ENCODE peak calls at places on chromosomes 3 and 15, in nine cellular contexts. D, X, F, T, Q, S, O, R and V are unnamed samples.

GRCh38 chr3:12933901-12934300 is 92.5 kb upstream of the RPL32 start:
- DNase-seq in O (no peak), D (no peak), F (no peak), X (no peak), T (no peak), R (no peak), Q (no peak), S (no peak), V (no peak)

GRCh38 chr3:107366766-107367165 is 10.5 kb upstream of the CCDC54 start:
- DNase-seq in R (no peak), F (no peak), X (no peak), D (no peak), T (no peak), S (no peak), Q (no peak), O (no peak), V (no peak)

GRCh38 chr15:75114796-75115195 is 86.9 kb upstream of the C15orf39 start:
- DNase-seq in R (no peak), X (no peak), D (no peak), O (no peak), T (no peak), F (no peak), Q (no peak), S (no peak), V (no peak)

GRCh38 chr15:65386376-65386775 is 8.6 kb upstream of the IGDCC3 start:
- DNase-seq in S (no peak), F (no peak), R (no peak), T (no peak), O (no peak), Q (no peak), X (no peak), D (no peak), V (no peak)

GRCh38 chr3:117512975-117513374 is 803.4 kb downstream of the TUSC7 start:
- DNase-seq in O (no peak), Q (no peak), T (peak; percentile 26), R (no peak), X (no peak), S (no peak), D (no peak), F (no peak), V (no peak)

GRCh38 chr3:52430416-52430810 is 14.5 kb downstream of the SEMA3G start:
- DNase-seq in T (no peak), Q (no peak), D (no peak), F (no peak), X (no peak), R (no peak), S (no peak), O (no peak), V (no peak)

GRCh38 chr3:22451501-22451900 is 700.5 kb upstream of the ZNF385D start:
- DNase-seq in D (no peak), O (no peak), Q (no peak), X (no peak), T (no peak), S (no peak), R (no peak), F (no peak), V (no peak)

GRCh38 chr3:129428382-129429079 is at the start of gene EFCAB12:
- DNase-seq in D (peak; percentile 88), R (peak; percentile 90), X (peak; percentile 95), Q (peak; percentile 96), F (peak; percentile 93), S (peak; percentile 89), T (peak; percentile 64), O (peak; percentile 94), V (peak; percentile 59)

GRCh38 chr3:138051946-138052802 is 42.2 kb downstream of the CLDN18 start:
- DNase-seq in S (peak; percentile 31), D (peak; percentile 30), R (no peak), F (peak; percentile 58), T (no peak), Q (peak; percentile 43), X (peak; percentile 30), O (no peak), V (no peak)

GRCh38 chr3:113339616-113340244 is 101.6 kb downstream of the CFAP44 start:
- DNase-seq in X (no peak), S (no peak), F (no peak), R (no peak), Q (no peak), O (no peak), T (no peak), D (no peak), V (no peak)

GRCh38 chr3:171026584-171027293 is at the start of gene SLC2A2:
- DNase-seq in Q (no peak), D (no peak), F (no peak), R (no peak), O (no peak), T (no peak), S (no peak), X (no peak), V (no peak)

GRCh38 chr15:60128000-60128376 is 123.9 kb downstream of the FOXB1 start:
- DNase-seq in Q (peak; percentile 9), O (no peak), R (no peak), T (no peak), X (no peak), D (no peak), S (no peak), F (no peak), V (no peak)

GRCh38 chr3:101466465-101467309 is 46.3 kb downstream of the SENP7 start:
- DNase-seq in O (no peak), S (no peak), F (no peak), D (peak; percentile 6), T (no peak), Q (no peak), R (no peak), X (peak; percentile 75), V (no peak)

GRCh38 chr3:158313344-158313927 is 203.5 kb downstream of the RSRC1 start:
- DNase-seq in R (no peak), Q (no peak), D (no peak), T (peak; percentile 8), S (peak; percentile 13), O (no peak), X (no peak), F (peak; percentile 43), V (no peak)

GRCh38 chr3:71128951-71129350 is 454.6 kb downstream of the FOXP1 start:
- DNase-seq in S (no peak), T (no peak), F (no peak), O (no peak), D (no peak), Q (no peak), X (peak; percentile 26), R (no peak), V (no peak)

GRCh38 chr3:16770021-16770420 is 114.7 kb upstream of the PLCL2 start:
- DNase-seq in O (no peak), X (no peak), T (peak; percentile 3), Q (no peak), R (no peak), D (no peak), S (no peak), F (peak; percentile 14), V (peak; percentile 48)

GRCh38 chr3:161508852-161509477 is 12.4 kb downstream of the OTOL1 start:
- DNase-seq in O (no peak), R (no peak), D (no peak), T (no peak), S (no peak), Q (no peak), F (peak; percentile 13), X (no peak), V (no peak)

GRCh38 chr3:43373588-43373935 is 87.2 kb downstream of the SNRK start:
- DNase-seq in S (no peak), Q (no peak), O (no peak), F (peak; percentile 29), T (no peak), R (no peak), D (no peak), X (no peak), V (no peak)

GRCh38 chr3:187098925-187099512 is 40.3 kb downstream of the RPL39L start:
- DNase-seq in S (no peak), T (peak; percentile 4), O (no peak), X (no peak), R (no peak), Q (no peak), D (no peak), F (no peak), V (no peak)

GRCh38 chr15:94411279-94411678 is 179.9 kb downstream of the MCTP2 start:
- DNase-seq in S (no peak), Q (no peak), O (no peak), R (no peak), D (peak; percentile 36), F (no peak), T (no peak), X (no peak), V (no peak)

GRCh38 chr15:65818927-65819562 is 27.0 kb upstream of the DENND4A start:
- DNase-seq in F (no peak), O (no peak), S (no peak), X (no peak), T (no peak), Q (no peak), R (no peak), D (no peak), V (no peak)

GRCh38 chr15:40694706-40695468 is at the start of gene RAD51:
- DNase-seq in F (peak; percentile 95), D (peak; percentile 91), S (peak; percentile 87), T (peak; percentile 81), O (peak; percentile 82), R (peak; percentile 87), Q (peak; percentile 97), X (peak; percentile 96), V (peak; percentile 78)

GRCh38 chr3:112302881-112303761 is 9.1 kb upstream of the SLC9C1 start:
- DNase-seq in S (no peak), T (no peak), X (peak; percentile 47), F (no peak), O (no peak), Q (no peak), D (peak; percentile 87), R (no peak), V (no peak)

GRCh38 chr3:49519916-49520385 is 34.3 kb upstream of the BSN start:
- DNase-seq in X (no peak), T (no peak), S (no peak), Q (no peak), D (no peak), R (no peak), F (no peak), O (no peak), V (no peak)

GRCh38 chr3:149332781-149333517 is 487 bp downstream of the TM4SF18 start:
- DNase-seq in O (no peak), D (no peak), S (no peak), R (no peak), X (no peak), T (no peak), Q (no peak), F (peak; percentile 38), V (peak; percentile 97)

GRCh38 chr15:59556405-59556804 is 55.2 kb upstream of the GCNT3 start:
- DNase-seq in F (no peak), X (no peak), D (no peak), R (no peak), Q (no peak), T (no peak), S (no peak), O (no peak), V (no peak)

GRCh38 chr3:58287354-58287753 is 18.7 kb upstream of the RPP14 start:
- DNase-seq in T (no peak), O (peak; percentile 29), R (no peak), X (peak; percentile 12), Q (no peak), F (no peak), D (no peak), S (no peak), V (no peak)

GRCh38 chr3:120182613-120183524 is 88.6 kb upstream of the GSK3B start:
- DNase-seq in S (peak; percentile 43), T (no peak), R (no peak), O (no peak), X (no peak), D (no peak), F (peak; percentile 52), Q (no peak), V (no peak)

GRCh38 chr3:150922611-150923010 is 17.4 kb upstream of the MINDY4B start:
- DNase-seq in X (no peak), F (no peak), D (no peak), S (no peak), O (no peak), T (no peak), R (no peak), Q (no peak), V (no peak)

GRCh38 chr3:10395196-10395595 is 74.3 kb upstream of the SEC13 start:
- DNase-seq in T (no peak), X (no peak), F (no peak), Q (no peak), S (no peak), O (no peak), D (no peak), R (no peak), V (no peak)